ENCODE peak calls at places on chromosomes 16 and 17, in five cellular contexts. One of them, this sample, is unnamed.

GRCh38 chr16:56938664-56939513 is 6.9 kb downstream of the HERPUD1 start:
- DNase-seq in lower lobe of right lung: no peak
- DNase-seq in astrocyte of the cerebellum: no peak
- DNase-seq in fibroblast of mammary gland: peak
- DNase-seq in nephron progenitor cell: no peak
- DNase-seq in this sample: no peak

GRCh38 chr17:48510761-48511604 is 19.8 kb downstream of the HOXB1 start:
- DNase-seq in nephron progenitor cell: no peak
- DNase-seq in astrocyte of the cerebellum: no peak
- DNase-seq in fibroblast of mammary gland: peak
- DNase-seq in lower lobe of right lung: no peak
- DNase-seq in this sample: no peak

GRCh38 chr16:29871822-29872546 is 9.0 kb upstream of the CDIPT start:
- DNase-seq in lower lobe of right lung: no peak
- DNase-seq in nephron progenitor cell: no peak
- DNase-seq in fibroblast of mammary gland: no peak
- DNase-seq in astrocyte of the cerebellum: no peak
- DNase-seq in this sample: no peak

GRCh38 chr17:55053855-55054254 is 85.3 kb downstream of the STXBP4 start:
- DNase-seq in astrocyte of the cerebellum: no peak
- DNase-seq in lower lobe of right lung: no peak
- DNase-seq in nephron progenitor cell: no peak
- DNase-seq in fibroblast of mammary gland: peak
- DNase-seq in this sample: no peak

GRCh38 chr16:51960931-51961330 is 586.0 kb downstream of the TOX3 start:
- DNase-seq in nephron progenitor cell: no peak
- DNase-seq in fibroblast of mammary gland: no peak
- DNase-seq in lower lobe of right lung: no peak
- DNase-seq in astrocyte of the cerebellum: no peak
- DNase-seq in this sample: no peak

GRCh38 chr16:88068476-88069396 is 117.5 kb downstream of the BANP start:
- DNase-seq in nephron progenitor cell: no peak
- DNase-seq in fibroblast of mammary gland: no peak
- DNase-seq in lower lobe of right lung: peak
- DNase-seq in astrocyte of the cerebellum: no peak
- DNase-seq in this sample: no peak

GRCh38 chr16:2751577-2752034 is 832 bp upstream of the SRRM2 start:
- DNase-seq in astrocyte of the cerebellum: no peak
- DNase-seq in nephron progenitor cell: no peak
- DNase-seq in lower lobe of right lung: peak
- DNase-seq in fibroblast of mammary gland: peak
- DNase-seq in this sample: no peak

GRCh38 chr17:71631483-71631882 is 489.3 kb upstream of the SOX9 start:
- DNase-seq in nephron progenitor cell: no peak
- DNase-seq in astrocyte of the cerebellum: no peak
- DNase-seq in lower lobe of right lung: no peak
- DNase-seq in fibroblast of mammary gland: peak
- DNase-seq in this sample: no peak

GRCh38 chr17:55433029-55433628 is 11.5 kb upstream of the MMD start:
- DNase-seq in lower lobe of right lung: no peak
- DNase-seq in nephron progenitor cell: no peak
- DNase-seq in astrocyte of the cerebellum: no peak
- DNase-seq in fibroblast of mammary gland: no peak
- DNase-seq in this sample: no peak

GRCh38 chr17:74964246-74964761 is 8.3 kb downstream of the HID1 start:
- DNase-seq in lower lobe of right lung: no peak
- DNase-seq in nephron progenitor cell: no peak
- DNase-seq in astrocyte of the cerebellum: no peak
- DNase-seq in fibroblast of mammary gland: no peak
- DNase-seq in this sample: no peak

GRCh38 chr16:87086575-87086974 is 230.6 kb downstream of the C16orf95 start:
- DNase-seq in astrocyte of the cerebellum: peak
- DNase-seq in fibroblast of mammary gland: peak
- DNase-seq in nephron progenitor cell: no peak
- DNase-seq in lower lobe of right lung: no peak
- DNase-seq in this sample: no peak

GRCh38 chr17:63516910-63517824 is 6.0 kb upstream of the KCNH6 start:
- DNase-seq in lower lobe of right lung: no peak
- DNase-seq in nephron progenitor cell: no peak
- DNase-seq in astrocyte of the cerebellum: no peak
- DNase-seq in fibroblast of mammary gland: peak
- DNase-seq in this sample: no peak

GRCh38 chr17:51731941-51732722 is 426.4 kb downstream of the CA10 start:
- DNase-seq in lower lobe of right lung: no peak
- DNase-seq in fibroblast of mammary gland: no peak
- DNase-seq in astrocyte of the cerebellum: no peak
- DNase-seq in nephron progenitor cell: no peak
- DNase-seq in this sample: no peak

GRCh38 chr16:8168016-8168415 is 422.3 kb downstream of the TMEM114 start:
- DNase-seq in astrocyte of the cerebellum: no peak
- DNase-seq in fibroblast of mammary gland: no peak
- DNase-seq in lower lobe of right lung: no peak
- DNase-seq in nephron progenitor cell: no peak
- DNase-seq in this sample: no peak

GRCh38 chr16:79776243-79776884 is 175.8 kb upstream of the MAF start:
- DNase-seq in lower lobe of right lung: peak
- DNase-seq in nephron progenitor cell: no peak
- DNase-seq in astrocyte of the cerebellum: peak
- DNase-seq in fibroblast of mammary gland: peak
- DNase-seq in this sample: no peak

GRCh38 chr17:60311936-60312335 is 80.0 kb downstream of the USP32 start:
- DNase-seq in lower lobe of right lung: no peak
- DNase-seq in astrocyte of the cerebellum: peak
- DNase-seq in fibroblast of mammary gland: peak
- DNase-seq in nephron progenitor cell: no peak
- DNase-seq in this sample: no peak

GRCh38 chr17:66378296-66378695 is 75.9 kb downstream of the PRKCA start:
- DNase-seq in fibroblast of mammary gland: no peak
- DNase-seq in lower lobe of right lung: no peak
- DNase-seq in nephron progenitor cell: no peak
- DNase-seq in astrocyte of the cerebellum: peak
- DNase-seq in this sample: no peak

GRCh38 chr16:49601541-49601940 is 227.9 kb downstream of the C16orf78 start:
- DNase-seq in lower lobe of right lung: no peak
- DNase-seq in fibroblast of mammary gland: no peak
- DNase-seq in nephron progenitor cell: no peak
- DNase-seq in astrocyte of the cerebellum: no peak
- DNase-seq in this sample: no peak

DNA sequence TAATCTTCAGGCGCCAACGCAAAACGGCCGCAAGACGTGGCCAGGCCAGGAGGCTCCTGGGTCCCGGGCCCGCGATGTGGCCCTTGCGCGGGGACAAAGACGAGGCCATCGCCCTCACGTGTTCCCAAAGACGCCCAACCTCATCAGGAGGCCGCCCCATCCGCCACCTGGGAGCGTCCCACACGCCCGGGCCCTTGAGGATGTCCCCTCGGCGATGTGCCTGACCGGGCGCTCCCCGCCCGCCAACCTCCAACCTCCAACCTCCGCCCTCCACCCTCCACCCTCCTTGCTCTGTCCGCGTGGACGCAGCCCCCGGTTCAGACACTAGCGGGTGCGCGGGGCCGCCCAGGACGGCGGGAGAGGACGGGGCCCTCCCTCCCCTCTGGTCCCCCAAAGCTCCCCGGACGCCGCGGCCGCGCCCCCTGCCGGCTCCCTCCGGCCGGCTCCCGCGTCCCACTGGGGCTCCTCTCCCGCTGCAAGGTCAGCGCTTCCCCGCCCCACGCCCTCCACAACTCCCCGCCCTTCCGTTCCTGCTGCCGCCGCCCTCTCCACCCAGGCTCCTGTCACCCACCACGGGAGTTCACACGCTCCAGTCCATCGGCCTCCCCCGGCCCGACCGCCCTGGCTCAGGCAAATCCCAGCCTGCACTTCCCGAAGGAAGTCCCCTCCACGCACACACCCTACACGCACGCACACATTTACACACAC is 250.8 kb upstream of the RPL38 start:
- DNase-seq in astrocyte of the cerebellum: no peak
- DNase-seq in lower lobe of right lung: peak
- DNase-seq in nephron progenitor cell: peak
- DNase-seq in fibroblast of mammary gland: peak
- DNase-seq in this sample: no peak
- TF ChIP-seq CTCF in astrocyte of the cerebellum: peak
- TF ChIP-seq CTCF in lower lobe of right lung: peak
- TF ChIP-seq CTCF in nephron progenitor cell: peak
- TF ChIP-seq CTCF in fibroblast of mammary gland: no peak
- TF ChIP-seq CTCF in this sample: peak

DNA sequence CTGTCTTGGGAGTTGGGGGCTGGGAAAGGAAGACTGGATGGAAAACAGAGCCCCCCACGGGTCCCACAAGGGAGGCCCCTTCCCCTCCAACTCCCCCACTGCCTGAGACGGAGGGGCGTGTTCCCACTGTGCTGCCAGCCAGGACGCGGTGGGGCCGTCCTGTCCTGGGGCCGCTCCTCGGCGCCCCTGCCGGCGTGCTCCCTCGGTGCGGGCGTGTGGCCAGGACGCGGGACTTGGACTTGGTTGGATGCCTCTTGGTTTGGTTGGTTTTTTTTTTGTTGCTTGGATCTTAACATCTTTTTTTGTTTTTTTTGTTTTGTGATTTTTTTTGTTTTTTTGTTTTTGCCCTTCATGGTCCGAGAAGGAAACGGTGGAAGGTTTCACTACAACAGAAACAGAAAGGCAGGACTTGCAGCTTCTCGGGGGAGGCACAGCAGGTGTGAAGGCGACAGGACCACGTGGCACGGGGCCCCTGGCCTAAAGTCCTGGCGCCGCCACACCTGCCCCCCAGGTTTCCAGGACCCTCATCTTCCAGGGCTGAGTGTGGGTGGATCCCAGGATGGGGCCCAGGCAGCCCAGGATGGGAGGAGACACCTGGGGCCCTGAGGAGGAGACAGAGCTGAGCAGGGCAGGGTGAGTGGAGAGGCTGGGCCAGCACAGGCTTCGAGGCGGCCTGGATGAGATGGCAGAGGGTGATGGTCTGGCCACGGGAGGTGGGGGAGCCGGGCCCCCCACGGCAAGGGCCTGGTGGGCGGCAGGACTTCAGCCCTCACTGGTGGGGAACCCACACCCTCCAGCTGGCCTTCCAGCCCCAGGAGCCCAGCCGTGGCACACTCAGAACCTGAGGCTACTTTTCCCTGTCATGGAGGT is 16.1 kb downstream of the ENGASE start:
- DNase-seq in lower lobe of right lung: no peak
- DNase-seq in nephron progenitor cell: peak
- DNase-seq in fibroblast of mammary gland: peak
- DNase-seq in astrocyte of the cerebellum: no peak
- DNase-seq in this sample: no peak
- TF ChIP-seq CTCF in lower lobe of right lung: peak
- TF ChIP-seq CTCF in nephron progenitor cell: peak
- TF ChIP-seq CTCF in fibroblast of mammary gland: no peak
- TF ChIP-seq CTCF in astrocyte of the cerebellum: peak
- TF ChIP-seq CTCF in this sample: no peak

DNA sequence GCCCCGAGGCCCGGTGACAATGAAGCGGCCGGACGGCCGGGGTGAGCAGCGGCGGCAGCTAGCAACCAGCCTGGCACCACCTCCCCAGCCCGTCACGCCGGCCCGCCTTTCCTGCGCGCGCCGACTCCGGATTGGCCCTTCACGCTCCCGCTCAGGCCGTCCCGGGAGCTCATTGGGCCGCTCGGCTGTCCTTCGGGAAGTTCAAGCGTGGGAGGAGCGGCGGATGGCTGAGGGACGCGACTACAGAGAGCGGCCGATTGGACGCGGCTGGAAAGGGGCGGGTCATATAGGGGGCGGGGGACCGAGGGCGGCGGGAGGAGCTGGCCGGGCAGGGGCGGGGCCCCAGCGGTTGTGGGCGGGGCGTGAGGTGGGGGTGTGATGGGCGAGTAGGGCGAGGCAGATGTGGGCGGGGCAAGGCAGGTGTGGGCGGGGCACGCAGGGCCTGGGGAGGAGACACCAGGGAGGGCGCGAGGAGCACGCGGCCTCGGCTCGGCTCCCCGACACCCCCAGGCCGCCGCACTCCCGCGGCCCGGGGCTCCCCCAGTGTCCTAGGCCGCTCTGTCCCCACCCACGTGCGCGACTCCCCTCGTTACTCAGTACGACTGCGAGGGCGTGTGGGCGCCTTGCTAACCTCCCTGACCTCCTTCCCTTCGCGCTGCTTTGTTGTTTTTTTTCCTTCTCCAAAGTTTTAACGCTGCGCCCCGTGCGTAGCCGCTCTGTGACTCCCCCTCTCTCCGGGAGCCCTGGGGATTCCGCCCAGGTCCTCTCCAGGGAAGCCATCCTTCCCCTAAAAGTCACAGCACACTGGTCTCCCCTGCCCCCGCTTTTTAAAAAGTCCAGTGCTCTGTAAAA is at the start of gene CEP131:
- DNase-seq in fibroblast of mammary gland: peak
- DNase-seq in astrocyte of the cerebellum: peak
- DNase-seq in nephron progenitor cell: peak
- DNase-seq in lower lobe of right lung: peak
- DNase-seq in this sample: peak
- TF ChIP-seq CTCF in fibroblast of mammary gland: no peak
- TF ChIP-seq CTCF in astrocyte of the cerebellum: no peak
- TF ChIP-seq CTCF in nephron progenitor cell: no peak
- TF ChIP-seq CTCF in lower lobe of right lung: no peak
- TF ChIP-seq CTCF in this sample: no peak

GRCh38 chr16:12545792-12546342 is 257.8 kb downstream of the CPPED1 start:
- DNase-seq in fibroblast of mammary gland: no peak
- DNase-seq in nephron progenitor cell: no peak
- DNase-seq in lower lobe of right lung: no peak
- DNase-seq in astrocyte of the cerebellum: no peak
- DNase-seq in this sample: no peak

GRCh38 chr16:12545292-12545610 is 258.4 kb downstream of the CPPED1 start:
- DNase-seq in nephron progenitor cell: no peak
- DNase-seq in fibroblast of mammary gland: no peak
- DNase-seq in lower lobe of right lung: no peak
- DNase-seq in astrocyte of the cerebellum: no peak
- DNase-seq in this sample: no peak

GRCh38 chr16:12547608-12547922 is 256.1 kb downstream of the CPPED1 start:
- DNase-seq in astrocyte of the cerebellum: no peak
- DNase-seq in nephron progenitor cell: no peak
- DNase-seq in lower lobe of right lung: no peak
- DNase-seq in fibroblast of mammary gland: no peak
- DNase-seq in this sample: no peak

GRCh38 chr16:12548270-12548983 is 255.3 kb downstream of the CPPED1 start:
- DNase-seq in astrocyte of the cerebellum: no peak
- DNase-seq in lower lobe of right lung: no peak
- DNase-seq in nephron progenitor cell: no peak
- DNase-seq in fibroblast of mammary gland: no peak
- DNase-seq in this sample: no peak

DNA sequence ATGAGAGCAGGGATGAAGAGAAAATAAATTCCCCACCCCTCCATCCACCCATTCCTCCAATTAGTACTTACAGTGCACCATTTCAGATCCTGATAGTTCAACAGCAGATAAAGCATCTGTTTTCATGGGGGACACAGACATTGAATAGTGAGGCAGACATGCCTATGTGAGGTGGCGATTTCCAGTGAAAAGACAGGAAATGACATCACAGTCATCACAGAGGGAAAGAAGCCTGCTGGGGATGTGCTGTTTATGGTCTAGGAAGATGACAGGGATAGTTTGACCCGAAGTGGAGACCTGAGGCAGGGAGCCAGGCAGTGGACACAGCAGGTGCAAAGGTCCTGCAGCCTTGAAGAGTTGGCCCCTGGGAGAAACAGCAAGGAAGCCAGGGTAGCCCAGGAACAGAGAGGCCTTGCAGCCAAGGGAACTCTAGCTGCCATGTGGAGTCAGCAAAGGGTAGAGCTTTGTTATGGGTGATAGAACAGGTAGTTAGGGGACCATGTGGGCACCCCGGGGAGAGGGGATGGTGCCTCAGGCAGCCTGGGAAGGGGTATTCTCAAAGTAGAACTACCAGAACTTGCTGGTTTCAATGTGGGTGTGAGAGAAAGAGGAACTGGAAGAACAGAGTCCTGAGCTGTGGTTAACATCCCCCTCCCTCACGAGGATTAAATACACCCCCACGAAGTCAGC is 256.6 kb downstream of the CPPED1 start:
- DNase-seq in nephron progenitor cell: no peak
- DNase-seq in lower lobe of right lung: no peak
- DNase-seq in astrocyte of the cerebellum: no peak
- DNase-seq in fibroblast of mammary gland: no peak
- DNase-seq in this sample: no peak
- TF ChIP-seq CTCF in nephron progenitor cell: no peak
- TF ChIP-seq CTCF in lower lobe of right lung: no peak
- TF ChIP-seq CTCF in astrocyte of the cerebellum: no peak
- TF ChIP-seq CTCF in fibroblast of mammary gland: no peak
- TF ChIP-seq CTCF in this sample: no peak

This sample was measured in Panc1.